ENCODE peak calls at places on chromosomes 2 and 18, in four cellular contexts. One of them, this sample, is unnamed.

GRCh38 chr2:51812138-51812866 is 780.4 kb upstream of the NRXN1 start:
- DNase-seq in K562: no peak
- DNase-seq in GM12878: no peak
- DNase-seq in HL-60: no peak
- DNase-seq in this sample: no peak

GRCh38 chr2:218046234-218046633 is 22.8 kb upstream of the RUFY4 start:
- DNase-seq in HL-60: peak
- DNase-seq in GM12878: peak
- DNase-seq in K562: no peak
- DNase-seq in this sample: no peak

GRCh38 chr2:238136820-238137537 is 1.5 kb upstream of the KLHL30 start:
- DNase-seq in K562: no peak
- DNase-seq in HL-60: peak
- DNase-seq in GM12878: no peak
- DNase-seq in this sample: no peak

GRCh38 chr2:211854832-211855231 is 683.8 kb downstream of the ERBB4 start:
- DNase-seq in HL-60: no peak
- DNase-seq in GM12878: no peak
- DNase-seq in K562: no peak
- DNase-seq in this sample: no peak

GRCh38 chr2:233801357-233802131 is 23.4 kb downstream of the MROH2A start:
- DNase-seq in K562: no peak
- DNase-seq in HL-60: no peak
- DNase-seq in GM12878: no peak
- DNase-seq in this sample: no peak

GRCh38 chr2:169011698-169012097 is 19.4 kb downstream of the ABCB11 start:
- DNase-seq in K562: no peak
- DNase-seq in HL-60: no peak
- DNase-seq in GM12878: no peak
- DNase-seq in this sample: no peak

GRCh38 chr18:11368020-11368419 is 218.7 kb upstream of the PIEZO2 start:
- DNase-seq in K562: no peak
- DNase-seq in GM12878: peak
- DNase-seq in HL-60: no peak
- DNase-seq in this sample: no peak

GRCh38 chr2:62597323-62597722 is 91.3 kb upstream of the TMEM17 start:
- DNase-seq in GM12878: no peak
- DNase-seq in HL-60: no peak
- DNase-seq in K562: no peak
- DNase-seq in this sample: no peak

GRCh38 chr2:145095641-145096435 is 575.9 kb upstream of the ZEB2 start:
- DNase-seq in GM12878: no peak
- DNase-seq in HL-60: no peak
- DNase-seq in K562: no peak
- DNase-seq in this sample: no peak

GRCh38 chr2:235594041-235594440 is 100.2 kb downstream of the AGAP1 start:
- DNase-seq in GM12878: no peak
- DNase-seq in HL-60: peak
- DNase-seq in K562: peak
- DNase-seq in this sample: peak

GRCh38 chr2:37388074-37388473 is 43.6 kb downstream of the QPCT start:
- DNase-seq in GM12878: no peak
- DNase-seq in HL-60: no peak
- DNase-seq in K562: no peak
- DNase-seq in this sample: no peak

GRCh38 chr2:219131327-219131726 is 29.3 kb downstream of the NHEJ1 start:
- DNase-seq in GM12878: no peak
- DNase-seq in HL-60: no peak
- DNase-seq in K562: no peak
- DNase-seq in this sample: no peak

GRCh38 chr18:60649816-60650215 is 277.2 kb upstream of the MC4R start:
- DNase-seq in HL-60: no peak
- DNase-seq in K562: no peak
- DNase-seq in GM12878: no peak
- DNase-seq in this sample: no peak

GRCh38 chr2:75289771-75290170 is 90.5 kb upstream of the TACR1 start:
- DNase-seq in GM12878: no peak
- DNase-seq in HL-60: no peak
- DNase-seq in K562: no peak
- DNase-seq in this sample: no peak

GRCh38 chr18:63553117-63553516 is 10.9 kb downstream of the SERPINB12 start:
- DNase-seq in K562: no peak
- DNase-seq in GM12878: no peak
- DNase-seq in HL-60: peak
- DNase-seq in this sample: no peak

GRCh38 chr18:2979027-2979570 is 33.8 kb downstream of the LPIN2 start:
- DNase-seq in HL-60: no peak
- DNase-seq in K562: no peak
- DNase-seq in GM12878: no peak
- DNase-seq in this sample: no peak

GRCh38 chr2:185522472-185522871 is 216.1 kb upstream of the FSIP2 start:
- DNase-seq in K562: no peak
- DNase-seq in HL-60: no peak
- DNase-seq in GM12878: no peak
- DNase-seq in this sample: no peak

GRCh38 chr18:34358923-34359322 is 134.2 kb upstream of the NOL4 start:
- DNase-seq in GM12878: peak
- DNase-seq in HL-60: no peak
- DNase-seq in K562: no peak
- DNase-seq in this sample: no peak

GRCh38 chr2:143530753-143531152 is 401.5 kb downstream of the ARHGAP15 start:
- DNase-seq in K562: no peak
- DNase-seq in HL-60: no peak
- DNase-seq in GM12878: no peak
- DNase-seq in this sample: no peak

GRCh38 chr18:41389936-41390667 is 564.9 kb upstream of the PIK3C3 start:
- DNase-seq in GM12878: peak
- DNase-seq in HL-60: no peak
- DNase-seq in K562: no peak
- DNase-seq in this sample: no peak

GRCh38 chr2:62287895-62288589 is 92.1 kb downstream of the B3GNT2 start:
- DNase-seq in GM12878: peak
- DNase-seq in HL-60: peak
- DNase-seq in K562: peak
- DNase-seq in this sample: no peak

GRCh38 chr2:64653174-64654062 is at the start of gene SERTAD2:
- DNase-seq in K562: peak
- DNase-seq in GM12878: no peak
- DNase-seq in HL-60: peak
- DNase-seq in this sample: peak

GRCh38 chr18:49170925-49171509 is 220.3 kb upstream of the SMAD7 start:
- DNase-seq in K562: no peak
- DNase-seq in GM12878: no peak
- DNase-seq in HL-60: no peak
- DNase-seq in this sample: no peak

GRCh38 chr2:232890896-232891601 is 21.0 kb downstream of the SNORC start:
- DNase-seq in K562: peak
- DNase-seq in GM12878: no peak
- DNase-seq in HL-60: no peak
- DNase-seq in this sample: no peak

GRCh38 chr2:40034198-40034597 is 255.1 kb upstream of the THUMPD2 start:
- DNase-seq in K562: no peak
- DNase-seq in GM12878: no peak
- DNase-seq in HL-60: no peak
- DNase-seq in this sample: no peak

GRCh38 chr18:75107931-75108276 is 101.0 kb downstream of the PTGR3 start:
- DNase-seq in K562: no peak
- DNase-seq in HL-60: no peak
- DNase-seq in GM12878: no peak
- DNase-seq in this sample: no peak

GRCh38 chr2:69619725-69620124 is 23.8 kb downstream of the AAK1 start:
- DNase-seq in K562: no peak
- DNase-seq in GM12878: no peak
- DNase-seq in HL-60: no peak
- DNase-seq in this sample: no peak

GRCh38 chr18:58619554-58619915 is 9.4 kb downstream of the ALPK2 start:
- DNase-seq in HL-60: no peak
- DNase-seq in K562: no peak
- DNase-seq in GM12878: no peak
- DNase-seq in this sample: no peak

GRCh38 chr18:48529796-48530195 is 9.0 kb upstream of the CTIF start:
- DNase-seq in GM12878: no peak
- DNase-seq in K562: no peak
- DNase-seq in HL-60: no peak
- DNase-seq in this sample: no peak

GRCh38 chr2:3349211-3349693 is 28.4 kb downstream of the EIPR1 start:
- DNase-seq in HL-60: no peak
- DNase-seq in K562: no peak
- DNase-seq in GM12878: no peak
- DNase-seq in this sample: no peak

GRCh38 chr2:40450066-40450841 is 1.6 kb downstream of the SLC8A1 start:
- DNase-seq in GM12878: no peak
- DNase-seq in HL-60: peak
- DNase-seq in K562: no peak
- DNase-seq in this sample: no peak

DNA sequence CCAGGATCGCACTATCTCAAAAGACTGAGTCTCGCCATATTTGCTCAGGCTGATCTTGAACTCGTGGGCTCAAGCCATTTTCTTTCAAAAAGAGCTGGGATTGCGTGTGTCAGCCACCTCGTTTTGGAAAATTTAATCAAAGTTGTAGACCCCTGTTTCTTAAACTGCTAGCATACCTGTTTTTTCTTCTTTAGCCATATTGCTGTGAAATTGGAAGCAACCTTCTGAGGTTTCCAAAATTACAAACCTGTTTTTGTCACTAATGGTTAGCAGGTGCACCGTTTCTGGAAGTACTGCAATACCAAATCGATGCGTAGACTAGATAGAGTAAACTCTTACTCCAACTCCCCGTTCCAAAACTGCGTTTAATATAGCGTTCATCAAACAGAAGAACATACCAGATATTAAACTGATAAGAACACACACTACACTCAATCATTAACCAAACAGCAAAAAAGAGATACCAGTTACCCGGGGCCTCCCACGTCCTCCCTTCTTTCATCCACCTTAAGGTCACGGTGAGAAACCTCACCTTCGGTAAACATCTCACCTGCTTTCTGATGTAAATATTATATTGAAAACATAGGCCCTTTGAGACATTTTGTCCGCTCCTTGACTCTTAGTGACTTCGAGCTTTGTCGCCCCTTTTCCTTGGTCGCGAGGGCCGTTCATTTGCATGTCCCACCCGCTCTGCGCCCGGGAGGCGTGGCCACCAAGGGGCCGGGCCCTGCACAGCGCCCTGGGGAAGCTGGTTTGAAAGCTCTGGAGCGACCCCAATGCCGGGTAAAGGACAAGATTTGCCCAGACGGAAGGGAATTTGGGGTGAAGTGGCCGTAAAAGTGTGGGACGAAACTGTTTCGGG is at the start of gene RNU2-63P:
- DNase-seq in GM12878: peak
- DNase-seq in K562: peak
- DNase-seq in HL-60: peak
- DNase-seq in this sample: peak
- TF ChIP-seq SPI1 in GM12878: no peak
- TF ChIP-seq SPI1 in K562: no peak
- TF ChIP-seq SPI1 in HL-60: no peak
- TF ChIP-seq SPI1 in this sample: no peak

GRCh38 chr2:46991985-46992384 is 76.4 kb upstream of the MCFD2 start:
- DNase-seq in GM12878: no peak
- DNase-seq in K562: no peak
- DNase-seq in HL-60: no peak
- DNase-seq in this sample: no peak

GRCh38 chr2:46989491-46990230 is 74.1 kb upstream of the MCFD2 start:
- DNase-seq in GM12878: no peak
- DNase-seq in HL-60: no peak
- DNase-seq in K562: no peak
- DNase-seq in this sample: no peak

GRCh38 chr2:46990231-46990588 is 74.6 kb upstream of the MCFD2 start:
- DNase-seq in HL-60: no peak
- DNase-seq in K562: no peak
- DNase-seq in GM12878: no peak
- DNase-seq in this sample: no peak

GRCh38 chr2:46988230-46988629 is 72.6 kb upstream of the MCFD2 start:
- DNase-seq in HL-60: no peak
- DNase-seq in K562: no peak
- DNase-seq in GM12878: no peak
- DNase-seq in this sample: no peak

GRCh38 chr2:46988733-46989481 is 73.3 kb upstream of the MCFD2 start:
- DNase-seq in K562: no peak
- DNase-seq in GM12878: no peak
- DNase-seq in HL-60: no peak
- DNase-seq in this sample: no peak
- TF ChIP-seq POLR2AphosphoS5 in K562: no peak
- TF ChIP-seq POLR2AphosphoS5 in GM12878: no peak
- TF ChIP-seq POLR2AphosphoS5 in HL-60: no peak
- TF ChIP-seq POLR2AphosphoS5 in this sample: no peak

GRCh38 chr2:151649966-151650365 is 84.3 kb downstream of the NEB start:
- DNase-seq in K562: no peak
- DNase-seq in HL-60: peak
- DNase-seq in GM12878: no peak
- DNase-seq in this sample: no peak
- TF ChIP-seq SPI1 in K562: no peak
- TF ChIP-seq SPI1 in HL-60: no peak
- TF ChIP-seq SPI1 in GM12878: no peak
- TF ChIP-seq SPI1 in this sample: no peak

GRCh38 chr2:28906821-28907220 is 12.4 kb downstream of the WDR43 start:
- DNase-seq in K562: no peak
- DNase-seq in HL-60: no peak
- DNase-seq in GM12878: no peak
- DNase-seq in this sample: no peak
- TF ChIP-seq POLR2AphosphoS5 in K562: peak
- TF ChIP-seq POLR2AphosphoS5 in HL-60: no peak
- TF ChIP-seq POLR2AphosphoS5 in GM12878: peak
- TF ChIP-seq POLR2AphosphoS5 in this sample: peak

GRCh38 chr2:157875720-157876065 is 437 bp downstream of the ACVR1 start:
- DNase-seq in HL-60: no peak
- DNase-seq in K562: peak
- DNase-seq in GM12878: no peak
- DNase-seq in this sample: no peak
- TF ChIP-seq SPI1 in HL-60: no peak
- TF ChIP-seq SPI1 in K562: no peak
- TF ChIP-seq SPI1 in GM12878: no peak
- TF ChIP-seq SPI1 in this sample: no peak